ENCODE peak calls at places on chromosomes 16 and 17, in seven cellular contexts. B, W, D, J, X, M and H are unnamed samples.

GRCh38 chr17:38815576-38816193 is 9.4 kb downstream of the CWC25 start:
- DNase-seq in M (no peak), B (no peak), J (peak), D (no peak), X (peak), W (no peak), H (no peak)

GRCh38 chr17:14903810-14904209 is 361.3 kb downstream of the PMP22 start:
- DNase-seq in M (no peak), B (no peak), X (no peak), D (no peak), J (no peak), W (no peak), H (no peak)

GRCh38 chr16:57145964-57146647 is 39.7 kb downstream of the PSME3IP1 start:
- DNase-seq in X (no peak), W (no peak), J (no peak), B (no peak), D (no peak), M (no peak), H (no peak)

GRCh38 chr16:53220585-53220984 is 165.8 kb downstream of the CHD9 start:
- DNase-seq in X (no peak), W (no peak), D (no peak), J (peak), B (no peak), M (no peak), H (no peak)

GRCh38 chr16:31451681-31452351 is 7.5 kb upstream of the ARMC5 start:
- DNase-seq in W (no peak), X (peak), B (peak), D (no peak), J (no peak), M (peak), H (peak)

GRCh38 chr17:79431175-79431574 is 179.7 kb downstream of the RBFOX3 start:
- DNase-seq in W (no peak), B (no peak), M (no peak), X (no peak), D (no peak), J (no peak), H (no peak)

GRCh38 chr17:40168262-40168832 is 8.9 kb upstream of the RAPGEFL1 start:
- DNase-seq in X (peak), M (peak), W (peak), B (no peak), D (no peak), J (peak), H (no peak)

GRCh38 chr16:75660321-75660720 is 12.7 kb downstream of the TERF2IP start:
- DNase-seq in W (no peak), J (no peak), D (no peak), M (no peak), X (no peak), B (no peak), H (no peak)

GRCh38 chr17:49445561-49445960 is 30.9 kb upstream of the PHB1 start:
- DNase-seq in J (no peak), W (no peak), M (no peak), X (no peak), B (no peak), D (no peak), H (no peak)

GRCh38 chr17:70773210-70773609 is 603.9 kb downstream of the KCNJ2 start:
- DNase-seq in B (no peak), X (no peak), D (no peak), M (no peak), W (no peak), J (no peak), H (no peak)

GRCh38 chr17:80970044-80970761 is 21.4 kb upstream of the CHMP6 start:
- DNase-seq in M (peak), D (peak), J (peak), W (peak), B (peak), X (peak), H (no peak)

GRCh38 chr17:15384142-15384803 is 42.9 kb upstream of the TEKT3 start:
- DNase-seq in W (no peak), D (no peak), M (no peak), X (no peak), J (no peak), B (peak), H (no peak)

GRCh38 chr16:50696575-50697420 is 3.4 kb downstream of the NOD2 start:
- DNase-seq in J (peak), X (peak), D (no peak), B (peak), M (peak), W (peak), H (no peak)